ENCODE peak calls at places on chromosomes 13 and 19, in ten cellular contexts. One of them, this sample, is unnamed.
A peak's percentile ranks its signal among the peaks of the same experiment; 100 is the strongest.

GRCh38 chr19:55383789-55384575 is at the start of gene TMEM238:
- DNase-seq in tibial nerve: no peak
- DNase-seq in transverse colon: peak; percentile 84
- DNase-seq in esophagus muscularis mucosa: no peak
- DNase-seq in stomach: peak; percentile 82
- DNase-seq in upper lobe of left lung: peak; percentile 68
- DNase-seq in K562: peak; percentile 74
- DNase-seq in H1: peak; percentile 72
- DNase-seq in HepG2: no peak
- DNase-seq in suprapubic skin: no peak
- DNase-seq in this sample: peak; percentile 65

GRCh38 chr13:35472308-35473008 is 4.0 kb downstream of the MAB21L1 start:
- DNase-seq in tibial nerve: no peak
- DNase-seq in transverse colon: no peak
- DNase-seq in esophagus muscularis mucosa: no peak
- DNase-seq in stomach: no peak
- DNase-seq in upper lobe of left lung: no peak
- DNase-seq in K562: no peak
- DNase-seq in H1: no peak
- DNase-seq in HepG2: no peak
- DNase-seq in suprapubic skin: no peak
- DNase-seq in this sample: no peak

GRCh38 chr19:29620931-29621351 is 14.9 kb downstream of the POP4 start:
- DNase-seq in tibial nerve: no peak
- DNase-seq in transverse colon: peak; percentile 18
- DNase-seq in esophagus muscularis mucosa: no peak
- DNase-seq in stomach: no peak
- DNase-seq in upper lobe of left lung: no peak
- DNase-seq in K562: no peak
- DNase-seq in H1: no peak
- DNase-seq in HepG2: no peak
- DNase-seq in suprapubic skin: no peak
- DNase-seq in this sample: no peak

GRCh38 chr13:36766295-36766694 is 52.7 kb upstream of the RFXAP start:
- DNase-seq in tibial nerve: no peak
- DNase-seq in transverse colon: no peak
- DNase-seq in esophagus muscularis mucosa: no peak
- DNase-seq in stomach: no peak
- DNase-seq in upper lobe of left lung: peak; percentile 68
- DNase-seq in K562: no peak
- DNase-seq in H1: no peak
- DNase-seq in HepG2: peak; percentile 47
- DNase-seq in suprapubic skin: no peak
- DNase-seq in this sample: no peak

GRCh38 chr19:30219682-30220081 is 152.5 kb upstream of the ZNF536 start:
- DNase-seq in tibial nerve: no peak
- DNase-seq in transverse colon: no peak
- DNase-seq in esophagus muscularis mucosa: no peak
- DNase-seq in stomach: no peak
- DNase-seq in upper lobe of left lung: no peak
- DNase-seq in K562: no peak
- DNase-seq in H1: no peak
- DNase-seq in HepG2: no peak
- DNase-seq in suprapubic skin: no peak
- DNase-seq in this sample: no peak

GRCh38 chr19:574658-575526 is 2.5 kb downstream of the BSG start:
- DNase-seq in tibial nerve: no peak
- DNase-seq in transverse colon: no peak
- DNase-seq in esophagus muscularis mucosa: no peak
- DNase-seq in stomach: peak; percentile 69
- DNase-seq in upper lobe of left lung: no peak
- DNase-seq in K562: peak; percentile 96
- DNase-seq in H1: no peak
- DNase-seq in HepG2: peak; percentile 35
- DNase-seq in suprapubic skin: peak; percentile 56
- DNase-seq in this sample: peak; percentile 66

GRCh38 chr19:28065026-28065425 is 1147.9 kb downstream of the UQCRFS1 start:
- DNase-seq in tibial nerve: no peak
- DNase-seq in transverse colon: no peak
- DNase-seq in esophagus muscularis mucosa: no peak
- DNase-seq in stomach: no peak
- DNase-seq in upper lobe of left lung: no peak
- DNase-seq in K562: no peak
- DNase-seq in H1: no peak
- DNase-seq in HepG2: no peak
- DNase-seq in suprapubic skin: no peak
- DNase-seq in this sample: no peak

GRCh38 chr13:107554355-107554905 is 660.9 kb downstream of the LIG4 start:
- DNase-seq in tibial nerve: no peak
- DNase-seq in transverse colon: no peak
- DNase-seq in esophagus muscularis mucosa: no peak
- DNase-seq in stomach: no peak
- DNase-seq in upper lobe of left lung: no peak
- DNase-seq in K562: no peak
- DNase-seq in H1: no peak
- DNase-seq in HepG2: no peak
- DNase-seq in suprapubic skin: no peak
- DNase-seq in this sample: no peak

DNA sequence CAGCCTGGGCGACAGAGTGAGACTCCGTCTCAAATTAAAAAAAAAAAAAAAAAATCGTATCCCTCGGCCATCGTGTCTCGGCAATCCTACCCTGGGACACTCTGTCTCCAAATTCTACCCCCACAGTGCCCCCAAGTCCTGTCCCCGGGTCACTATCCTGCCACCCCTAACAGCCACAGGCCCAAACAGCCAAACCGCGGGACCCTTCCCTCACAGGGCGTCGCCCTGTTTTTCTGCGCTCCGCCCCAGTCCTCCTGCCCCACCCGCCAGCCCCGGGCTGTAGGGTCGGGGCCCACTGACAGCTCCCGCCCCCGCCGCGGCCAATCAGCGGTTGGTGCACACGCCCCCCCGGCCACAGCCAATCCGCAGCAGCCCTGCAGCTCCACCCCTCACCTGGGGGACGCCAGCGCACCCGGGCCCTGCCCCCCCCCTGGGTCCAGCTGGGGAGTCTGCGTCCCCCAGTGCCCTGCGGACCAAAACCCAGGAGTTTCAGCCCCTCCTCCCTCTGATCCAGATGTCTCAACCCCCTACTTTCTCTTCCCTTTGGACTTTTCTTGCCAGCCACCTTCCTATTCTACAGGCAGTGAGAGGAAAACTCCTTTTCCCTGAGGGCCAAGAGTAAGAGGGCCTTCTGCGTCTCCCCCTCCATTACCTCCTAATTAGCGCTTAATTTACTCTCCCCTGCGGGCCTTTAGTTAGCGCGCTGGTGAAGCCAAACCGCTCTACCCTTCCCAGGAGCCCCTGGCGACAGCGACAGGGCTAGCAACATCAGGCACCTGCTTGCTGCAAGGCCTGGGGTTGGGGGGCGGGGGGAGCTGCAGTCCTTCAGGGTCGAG is 1.5 kb upstream of the BCAT2 start:
- DNase-seq in tibial nerve: peak; percentile 85
- DNase-seq in transverse colon: peak; percentile 93
- DNase-seq in esophagus muscularis mucosa: peak; percentile 98
- DNase-seq in stomach: peak; percentile 93
- DNase-seq in upper lobe of left lung: peak; percentile 94
- DNase-seq in K562: peak; percentile 95
- DNase-seq in H1: peak; percentile 89
- DNase-seq in HepG2: peak; percentile 37
- DNase-seq in suprapubic skin: peak; percentile 93
- DNase-seq in this sample: peak; percentile 98
- TF ChIP-seq EP300 in tibial nerve: peak; percentile 85
- TF ChIP-seq EP300 in transverse colon: peak; percentile 24
- TF ChIP-seq EP300 in esophagus muscularis mucosa: peak; percentile 82
- TF ChIP-seq EP300 in stomach: peak; percentile 83
- TF ChIP-seq EP300 in upper lobe of left lung: no peak
- TF ChIP-seq EP300 in K562: no peak
- TF ChIP-seq EP300 in H1: no peak
- TF ChIP-seq EP300 in HepG2: no peak
- TF ChIP-seq EP300 in suprapubic skin: peak; percentile 67
- TF ChIP-seq EP300 in this sample: peak; percentile 95

GRCh38 chr19:16373989-16374388 is 49.4 kb downstream of the KLF2 start:
- DNase-seq in tibial nerve: no peak
- DNase-seq in transverse colon: no peak
- DNase-seq in esophagus muscularis mucosa: no peak
- DNase-seq in stomach: no peak
- DNase-seq in upper lobe of left lung: no peak
- DNase-seq in K562: no peak
- DNase-seq in H1: no peak
- DNase-seq in HepG2: no peak
- DNase-seq in suprapubic skin: no peak
- DNase-seq in this sample: peak; percentile 54
- TF ChIP-seq EP300 in tibial nerve: no peak
- TF ChIP-seq EP300 in transverse colon: no peak
- TF ChIP-seq EP300 in esophagus muscularis mucosa: no peak
- TF ChIP-seq EP300 in stomach: no peak
- TF ChIP-seq EP300 in upper lobe of left lung: no peak
- TF ChIP-seq EP300 in K562: no peak
- TF ChIP-seq EP300 in H1: no peak
- TF ChIP-seq EP300 in HepG2: no peak
- TF ChIP-seq EP300 in suprapubic skin: no peak
- TF ChIP-seq EP300 in this sample: no peak

DNA sequence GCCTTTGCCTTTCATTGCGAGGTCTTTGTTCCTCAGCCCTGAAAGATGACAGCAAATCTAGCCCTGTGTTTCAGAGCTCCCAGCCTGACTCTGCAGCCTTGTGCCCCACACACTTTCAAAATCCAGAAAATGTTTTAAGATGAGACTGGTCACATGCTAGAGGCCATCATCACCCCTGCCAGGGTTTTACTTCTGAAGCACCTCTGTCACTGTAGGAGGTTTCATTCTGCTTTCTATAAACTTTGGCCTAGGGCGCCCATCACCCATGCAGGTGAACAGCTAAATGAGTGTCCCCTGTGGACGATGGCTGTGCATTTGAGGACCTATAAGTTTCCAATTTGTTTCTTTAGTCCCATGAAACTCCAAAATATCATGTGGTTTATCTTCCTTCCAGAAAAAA is 574.2 kb downstream of the MYO16 start:
- DNase-seq in tibial nerve: no peak
- DNase-seq in transverse colon: no peak
- DNase-seq in esophagus muscularis mucosa: no peak
- DNase-seq in stomach: no peak
- DNase-seq in upper lobe of left lung: no peak
- DNase-seq in K562: no peak
- DNase-seq in H1: no peak
- DNase-seq in HepG2: no peak
- DNase-seq in suprapubic skin: no peak
- DNase-seq in this sample: no peak
- TF ChIP-seq EP300 in tibial nerve: no peak
- TF ChIP-seq EP300 in transverse colon: no peak
- TF ChIP-seq EP300 in esophagus muscularis mucosa: no peak
- TF ChIP-seq EP300 in stomach: no peak
- TF ChIP-seq EP300 in upper lobe of left lung: no peak
- TF ChIP-seq EP300 in K562: no peak
- TF ChIP-seq EP300 in H1: no peak
- TF ChIP-seq EP300 in HepG2: no peak
- TF ChIP-seq EP300 in suprapubic skin: no peak
- TF ChIP-seq EP300 in this sample: no peak

GRCh38 chr13:111912991-111913781 is 153.8 kb upstream of the SOX1 start:
- DNase-seq in tibial nerve: no peak
- DNase-seq in transverse colon: no peak
- DNase-seq in esophagus muscularis mucosa: peak; percentile 88
- DNase-seq in stomach: no peak
- DNase-seq in upper lobe of left lung: no peak
- DNase-seq in K562: no peak
- DNase-seq in H1: peak; percentile 39
- DNase-seq in HepG2: no peak
- DNase-seq in suprapubic skin: peak; percentile 33
- DNase-seq in this sample: no peak
- TF ChIP-seq EP300 in tibial nerve: no peak
- TF ChIP-seq EP300 in transverse colon: no peak
- TF ChIP-seq EP300 in esophagus muscularis mucosa: no peak
- TF ChIP-seq EP300 in stomach: no peak
- TF ChIP-seq EP300 in upper lobe of left lung: no peak
- TF ChIP-seq EP300 in K562: no peak
- TF ChIP-seq EP300 in H1: no peak
- TF ChIP-seq EP300 in HepG2: no peak
- TF ChIP-seq EP300 in suprapubic skin: no peak
- TF ChIP-seq EP300 in this sample: no peak

GRCh38 chr19:6101291-6101690 is 9.0 kb downstream of the RFX2 start:
- DNase-seq in tibial nerve: no peak
- DNase-seq in transverse colon: no peak
- DNase-seq in esophagus muscularis mucosa: no peak
- DNase-seq in stomach: no peak
- DNase-seq in upper lobe of left lung: no peak
- DNase-seq in K562: no peak
- DNase-seq in H1: no peak
- DNase-seq in HepG2: no peak
- DNase-seq in suprapubic skin: no peak
- DNase-seq in this sample: no peak
- TF ChIP-seq EP300 in tibial nerve: no peak
- TF ChIP-seq EP300 in transverse colon: no peak
- TF ChIP-seq EP300 in esophagus muscularis mucosa: no peak
- TF ChIP-seq EP300 in stomach: no peak
- TF ChIP-seq EP300 in upper lobe of left lung: no peak
- TF ChIP-seq EP300 in K562: no peak
- TF ChIP-seq EP300 in H1: no peak
- TF ChIP-seq EP300 in HepG2: no peak
- TF ChIP-seq EP300 in suprapubic skin: no peak
- TF ChIP-seq EP300 in this sample: no peak

This sample was measured in ovary.